ENCODE peak calls at places on chromosome 18, in seven cellular contexts. Q is endothelial cell of umbilical vein, A is K562, N is sigmoid colon, Z is stomach, E is transverse colon, D is HCT116. C is an unnamed sample.

GRCh38 chr18:26556573-26556972 is 8.2 kb upstream of the KCTD1 start:
- DNase-seq in Q (no peak), A (no peak), N (no peak), Z (no peak), E (no peak), D (no peak), C (no peak)

GRCh38 chr18:25262920-25263319 is 89.0 kb downstream of the ZNF521 start:
- DNase-seq in Q (no peak), A (no peak), N (no peak), Z (no peak), E (no peak), D (no peak), C (no peak)

GRCh38 chr18:24427484-24427883 is 1.0 kb downstream of the IMPACT start:
- DNase-seq in Q (peak; percentile 18), A (peak; percentile 34), N (no peak), Z (no peak), E (no peak), D (no peak), C (no peak)

GRCh38 chr18:53906681-53907080 is 317.8 kb downstream of the MBD2 start:
- DNase-seq in Q (no peak), A (no peak), N (no peak), Z (no peak), E (no peak), D (no peak), C (no peak)

GRCh38 chr18:5543854-5544389 is at the start of gene EPB41L3:
- DNase-seq in Q (peak; percentile 61), A (no peak), N (peak; percentile 84), Z (no peak), E (peak; percentile 26), D (no peak), C (no peak)

GRCh38 chr18:35835838-35836237 is 136.6 kb upstream of the RMP24 start:
- DNase-seq in Q (no peak), A (no peak), N (no peak), Z (no peak), E (no peak), D (no peak), C (no peak)

GRCh38 chr18:12420831-12421421 is 13.2 kb downstream of the PRELID3A start:
- DNase-seq in Q (no peak), A (no peak), N (no peak), Z (no peak), E (no peak), D (no peak), C (no peak)

GRCh38 chr18:10475633-10476388 is 21.4 kb downstream of the APCDD1 start:
- DNase-seq in Q (no peak), A (no peak), N (no peak), Z (no peak), E (no peak), D (no peak), C (no peak)

GRCh38 chr18:23560186-23560585 is 26.1 kb downstream of the NPC1 start:
- DNase-seq in Q (no peak), A (no peak), N (no peak), Z (no peak), E (no peak), D (no peak), C (no peak)

DNA sequence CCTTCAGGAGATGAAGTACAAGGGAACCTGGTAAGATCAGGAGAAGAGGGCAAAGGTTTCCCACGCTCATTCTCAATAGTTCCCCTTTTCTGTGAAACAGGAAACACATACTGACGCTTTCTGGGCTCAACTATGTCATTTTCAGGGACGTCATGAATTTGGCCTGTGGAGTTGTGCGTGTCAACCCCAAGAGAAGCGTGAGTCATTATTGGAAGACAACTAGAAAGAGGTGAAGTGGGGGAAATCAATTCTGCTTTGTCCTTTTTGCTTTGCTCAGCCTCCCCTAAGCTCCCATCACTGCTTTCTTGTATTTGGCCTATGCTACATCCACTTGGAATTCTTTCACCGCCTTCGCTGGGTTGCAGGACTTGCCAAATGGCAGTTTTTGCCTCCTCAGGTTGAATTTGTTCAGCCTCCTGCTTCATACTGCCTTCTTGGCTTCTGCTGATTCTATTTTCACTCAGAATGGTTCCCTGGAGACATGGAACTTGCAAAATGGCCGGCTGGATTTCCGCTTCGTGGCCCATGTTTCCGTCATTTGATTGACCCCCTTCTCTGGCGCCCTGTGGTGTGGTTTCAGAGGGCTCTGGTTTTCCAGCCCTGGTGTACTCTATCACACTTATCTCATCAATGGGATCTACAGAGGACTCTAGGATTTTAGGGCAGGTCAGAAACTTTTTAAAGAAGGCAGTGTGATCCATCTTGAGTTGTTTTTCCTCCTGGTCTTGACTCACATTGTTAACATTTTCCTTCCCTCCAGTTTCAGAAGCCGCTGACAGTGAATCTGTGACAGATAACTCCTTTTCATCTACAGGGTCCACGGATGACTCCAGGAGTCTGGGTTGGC is 93.3 kb downstream of the ALPK2 start:
- DNase-seq in Q (no peak), A (no peak), N (no peak), Z (no peak), E (no peak), D (no peak), C (no peak)
- TF ChIP-seq POLR2A in Q (no peak), A (no peak), N (no peak), Z (no peak), E (no peak), D (no peak), C (no peak)

DNA sequence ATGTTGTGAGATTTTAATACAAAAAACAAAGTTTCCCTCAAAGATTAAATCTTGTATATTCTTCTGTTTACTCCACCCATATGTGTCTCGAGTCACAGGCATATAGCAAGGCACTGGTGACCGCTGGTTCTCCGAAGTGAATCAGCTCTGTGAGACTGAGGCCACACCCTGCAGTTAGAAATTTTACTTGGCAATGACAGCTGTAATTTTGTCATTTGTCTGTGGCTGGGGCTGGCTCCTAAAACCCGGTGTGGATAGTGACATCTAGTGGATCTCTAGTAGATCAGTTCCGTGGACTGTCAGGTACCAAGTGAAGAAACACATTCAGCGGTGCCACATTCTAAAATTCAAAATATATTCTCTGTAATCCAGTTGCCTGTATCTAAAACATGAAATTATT is 278.0 kb downstream of the NEDD4L start:
- DNase-seq in Q (peak; percentile 65), A (peak; percentile 83), N (peak; percentile 82), Z (peak; percentile 67), E (peak; percentile 74), D (peak; percentile 74), C (peak; percentile 87)
- TF ChIP-seq POLR2AphosphoS5 in Q (no peak), A (no peak), N (peak; percentile 13), Z (no peak), E (peak; percentile 73), D (no peak), C (peak; percentile 91)

DNA sequence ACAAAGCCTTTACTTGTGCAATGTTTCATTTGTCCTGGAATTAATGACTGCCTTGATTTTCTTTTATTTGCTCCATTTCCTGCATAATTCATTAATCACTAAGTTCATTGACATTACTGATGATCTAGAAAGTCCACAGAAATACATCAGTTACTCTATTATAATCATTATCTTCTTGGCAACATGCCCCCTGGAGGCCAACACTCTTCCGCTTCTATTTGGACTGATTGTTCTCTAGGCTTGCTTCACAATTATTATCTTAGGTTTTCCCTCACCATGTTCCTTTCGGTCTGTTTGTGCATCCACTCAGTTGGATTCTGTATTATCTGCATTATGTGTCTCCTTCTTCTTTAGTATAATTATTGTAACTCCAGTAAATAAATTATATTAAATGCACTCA is 461.0 kb upstream of the CDH2 start:
- DNase-seq in Q (peak; percentile 10), A (no peak), N (no peak), Z (no peak), E (no peak), D (no peak), C (no peak)
- TF ChIP-seq CTCF in Q (no peak), A (no peak), N (no peak), Z (no peak), E (no peak), D (peak; percentile 9), C (no peak)

GRCh38 chr18:49561127-49561376 is 805 bp upstream of the LIPG start:
- DNase-seq in Q (peak; percentile 46), A (no peak), N (no peak), Z (no peak), E (no peak), D (no peak), C (no peak)

GRCh38 chr18:49560277-49561126 is 1.4 kb upstream of the LIPG start:
- DNase-seq in Q (peak; percentile 23), A (no peak), N (no peak), Z (no peak), E (peak; percentile 56), D (no peak), C (peak; percentile 43)

GRCh38 chr18:49562481-49563129 is 748 bp downstream of the LIPG start:
- DNase-seq in Q (peak; percentile 40), A (no peak), N (no peak), Z (no peak), E (peak; percentile 18), D (no peak), C (no peak)

GRCh38 chr18:49563130-49563540 is 1.3 kb downstream of the LIPG start:
- DNase-seq in Q (peak; percentile 22), A (no peak), N (no peak), Z (no peak), E (no peak), D (peak; percentile 33), C (no peak)

GRCh38 chr18:49561377-49562193 is at the start of gene LIPG:
- DNase-seq in Q (peak; percentile 74), A (peak; percentile 75), N (no peak), Z (peak; percentile 61), E (peak; percentile 85), D (peak; percentile 57), C (peak; percentile 75)
- TF ChIP-seq POLR2A in Q (peak; percentile 69), A (no peak), N (no peak), Z (no peak), E (peak; percentile 85), D (no peak), C (peak; percentile 42)